ENCODE peak calls at places on chromosome 9, in four cellular contexts. D, O, I and N are unnamed samples.

GRCh38 chr9:93390953-93391515 is 60.5 kb upstream of the FAM120A start:
- DNase-seq in O (no peak), I (no peak), D (no peak), N (no peak)

GRCh38 chr9:87883990-87884389 is 1.3 kb downstream of the SPATA31E1 start:
- DNase-seq in D (no peak), I (no peak), O (no peak), N (no peak)

GRCh38 chr9:121376214-121376830 is 6.3 kb upstream of the STOM start:
- DNase-seq in D (no peak), I (no peak), O (no peak), N (no peak)

GRCh38 chr9:95092321-95093072 is 225.0 kb downstream of the FANCC start:
- DNase-seq in I (peak), O (no peak), D (no peak), N (peak)

GRCh38 chr9:1495684-1496083 is 445.5 kb downstream of the DMRT2 start:
- DNase-seq in O (no peak), D (no peak), I (no peak), N (no peak)

GRCh38 chr9:3475300-3476020 is 50.3 kb downstream of the RFX3 start:
- DNase-seq in I (no peak), D (no peak), O (no peak), N (no peak)

GRCh38 chr9:89616411-89616810 is 11.6 kb downstream of the GADD45G start:
- DNase-seq in D (no peak), O (no peak), I (no peak), N (no peak)

GRCh38 chr9:133379153-133380086 is 3.3 kb downstream of the STKLD1 start:
- DNase-seq in I (no peak), O (no peak), D (no peak), N (no peak)

GRCh38 chr9:3804148-3804547 is 278.3 kb upstream of the RFX3 start:
- DNase-seq in O (no peak), D (no peak), I (no peak), N (no peak)

GRCh38 chr9:127130661-127131538 is 8.5 kb upstream of the ANGPTL2 start:
- DNase-seq in I (peak), D (no peak), O (no peak), N (no peak)

GRCh38 chr9:68869020-68869419 is 144.9 kb downstream of the PRKACG start:
- DNase-seq in O (no peak), D (no peak), I (no peak), N (no peak)
- H3K4me3 ChIP-seq in O (no peak), D (no peak), I (no peak), N (no peak)

GRCh38 chr9:73782166-73782565 is 630.5 kb downstream of the ANXA1 start:
- DNase-seq in D (no peak), O (no peak), I (no peak), N (no peak)

GRCh38 chr9:73775757-73776156 is 624.1 kb downstream of the ANXA1 start:
- DNase-seq in O (no peak), I (no peak), D (no peak), N (no peak)

DNA sequence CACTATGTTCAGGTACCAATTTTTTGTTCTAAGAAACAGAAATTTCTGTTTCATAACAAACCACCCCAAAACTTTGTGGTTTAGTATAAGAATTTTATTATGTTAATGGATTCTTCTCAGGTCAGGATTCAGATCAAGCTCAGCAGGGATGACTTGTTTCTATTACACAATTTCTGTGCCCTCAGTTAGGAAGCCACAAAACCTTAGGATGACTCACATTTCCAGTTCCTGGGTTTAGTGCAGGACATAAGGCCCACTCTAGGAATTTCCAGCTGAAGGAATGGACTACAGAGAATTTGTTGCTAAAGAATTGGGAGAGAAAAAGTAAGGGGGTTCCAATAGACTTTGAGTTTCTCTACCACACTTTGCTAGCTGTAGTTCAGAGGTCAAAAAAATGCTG is 629.3 kb downstream of the ANXA1 start:
- DNase-seq in O (no peak), I (peak), D (no peak), N (no peak)
- H3K4me3 ChIP-seq in O (no peak), I (no peak), D (no peak), N (no peak)

GRCh38 chr9:35909274-35909673 is at the start of gene SPAAR:
- DNase-seq in O (no peak), I (no peak), D (no peak), N (no peak)

GRCh38 chr9:35906923-35907699 is 1.1 kb downstream of the HRCT1 start:
- DNase-seq in D (no peak), O (no peak), I (no peak), N (no peak)

GRCh38 chr9:35908484-35909125 is 685 bp upstream of the SPAAR start:
- DNase-seq in D (no peak), I (no peak), O (no peak), N (no peak)

GRCh38 chr9:35905912-35906679 is at the start of gene HRCT1:
- DNase-seq in D (no peak), O (peak), I (peak), N (no peak)

GRCh38 chr9:35907732-35908483 is 1.4 kb upstream of the SPAAR start:
- DNase-seq in D (no peak), O (peak), I (no peak), N (no peak)
- H3K4me3 ChIP-seq in D (no peak), O (no peak), I (no peak), N (no peak)

DNA sequence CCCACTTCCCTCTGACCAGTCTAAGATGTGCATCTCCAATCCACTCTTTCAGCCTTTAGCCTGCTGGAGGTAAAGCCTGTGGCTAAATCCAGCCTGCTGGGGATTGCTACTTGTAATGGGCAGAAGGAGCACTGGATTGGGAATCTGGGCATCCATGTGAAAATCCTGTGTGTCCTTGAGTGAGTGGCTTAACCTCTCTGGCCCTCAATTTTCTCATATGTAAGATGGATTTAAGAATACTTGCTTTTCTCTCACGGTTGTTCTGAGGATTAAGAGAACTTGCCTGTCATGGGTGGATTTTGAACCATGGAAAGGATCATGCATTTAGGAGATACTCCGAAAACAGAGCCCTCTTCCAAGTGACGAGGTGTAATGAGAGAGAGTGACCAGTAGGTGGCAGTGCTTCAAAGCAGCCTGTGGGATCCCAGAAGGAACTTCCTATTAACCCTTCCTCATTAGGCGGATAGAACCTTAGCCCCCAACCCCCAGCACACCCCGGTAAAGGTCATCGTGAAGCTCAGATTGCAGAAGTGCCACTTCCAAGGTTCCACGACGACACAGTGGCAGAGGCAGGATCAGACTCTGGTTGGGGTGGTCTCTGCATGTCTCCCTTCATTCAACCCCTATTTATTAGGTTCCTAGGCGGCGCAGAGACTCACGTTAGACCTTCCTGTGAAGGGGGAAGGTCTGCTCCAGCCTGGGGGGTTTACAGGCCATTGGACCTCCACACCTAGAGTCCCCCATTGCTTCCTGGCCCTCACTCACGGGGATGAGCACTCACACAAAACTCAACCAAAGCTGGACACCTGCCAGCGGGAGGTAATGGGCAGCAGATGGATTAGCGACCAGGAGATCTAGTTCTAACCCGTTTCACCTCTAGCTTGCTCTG is 68.7 kb upstream of the ZNF618 start:
- DNase-seq in O (peak), D (no peak), I (no peak), N (peak)
- H3K4me3 ChIP-seq in O (peak), D (no peak), I (peak), N (no peak)

GRCh38 chr9:134644715-134645606 is 3.4 kb downstream of the COL5A1 start:
- DNase-seq in O (peak), I (peak), D (no peak), N (no peak)
- H3K4me3 ChIP-seq in O (peak), I (peak), D (no peak), N (no peak)

GRCh38 chr9:26833792-26834191 is 58.8 kb downstream of the CAAP1 start:
- DNase-seq in O (no peak), D (no peak), I (peak), N (no peak)
- H3K4me3 ChIP-seq in O (no peak), D (no peak), I (no peak), N (no peak)

GRCh38 chr9:21336467-21336866 is 1.3 kb upstream of the KLHL9 start:
- DNase-seq in O (no peak), D (no peak), I (no peak), N (no peak)

GRCh38 chr9:21326526-21327139 is 8.6 kb downstream of the KLHL9 start:
- DNase-seq in D (no peak), O (no peak), I (no peak), N (no peak)

GRCh38 chr9:21334603-21334968 is 618 bp downstream of the KLHL9 start:
- DNase-seq in D (no peak), O (no peak), I (no peak), N (no peak)

GRCh38 chr9:21334969-21335632 is at the start of gene KLHL9:
- DNase-seq in O (peak), D (peak), I (peak), N (no peak)

GRCh38 chr9:21331676-21332402 is 3.4 kb downstream of the KLHL9 start:
- DNase-seq in D (no peak), I (no peak), O (no peak), N (no peak)
- H3K4me3 ChIP-seq in D (no peak), I (no peak), O (peak), N (no peak)

DNA sequence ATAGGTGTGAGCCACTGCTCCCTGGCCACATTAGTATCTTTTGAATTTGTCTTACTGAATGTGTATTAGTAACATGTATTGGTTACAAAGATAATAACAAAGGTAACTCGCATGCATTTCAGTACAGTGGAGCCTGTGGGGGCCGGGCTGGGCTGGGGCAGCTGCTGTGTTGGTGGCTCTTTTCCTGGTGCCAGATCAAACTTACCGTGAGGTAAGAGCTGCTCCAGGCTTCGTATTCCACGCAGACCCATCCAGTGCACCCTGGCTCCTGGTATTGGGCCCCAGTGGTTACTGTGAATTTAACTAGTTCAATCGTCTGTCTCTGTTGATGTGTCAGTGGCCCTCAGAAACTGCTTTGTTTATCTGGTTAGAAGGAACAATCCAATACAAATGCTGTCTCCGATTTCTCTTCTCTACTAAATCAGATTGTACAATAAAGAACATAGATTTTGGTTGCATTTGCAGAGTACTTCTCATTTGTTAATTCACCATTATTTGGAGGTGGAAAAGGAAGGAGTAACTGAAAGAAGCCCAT is 15.6 kb downstream of the PRRC2B start:
- DNase-seq in O (no peak), D (no peak), I (no peak), N (no peak)
- H3K4me3 ChIP-seq in O (no peak), D (peak), I (no peak), N (peak)